ENCODE peak calls at places on chromosomes 12 and 14, in nine cellular contexts. One of them, this sample, is unnamed.
A peak's percentile ranks its signal among the peaks of the same experiment; 100 is the strongest.

GRCh38 chr12:111636209-111636928 is 37.3 kb upstream of the ATXN2 start:
- DNase-seq in fibroblast of the aortic adventitia: peak; percentile 87
- DNase-seq in HCT116: no peak
- DNase-seq in left ventricle myocardium inferior: peak; percentile 55
- DNase-seq in neural progenitor cell: peak; percentile 84
- DNase-seq in tibial artery: peak; percentile 83
- DNase-seq in fibroblast of pulmonary artery: peak; percentile 79
- DNase-seq in astrocyte: peak; percentile 76
- DNase-seq in spleen: peak; percentile 47
- DNase-seq in this sample: peak; percentile 66

GRCh38 chr12:26732010-26732908 is 100.7 kb downstream of the ITPR2 start:
- DNase-seq in tibial artery: no peak
- DNase-seq in fibroblast of pulmonary artery: no peak
- DNase-seq in HCT116: no peak
- DNase-seq in left ventricle myocardium inferior: no peak
- DNase-seq in spleen: no peak
- DNase-seq in neural progenitor cell: no peak
- DNase-seq in astrocyte: no peak
- DNase-seq in fibroblast of the aortic adventitia: no peak
- DNase-seq in this sample: no peak

GRCh38 chr14:93939304-93940229 is 12.4 kb downstream of the FAM181A start:
- DNase-seq in astrocyte: peak; percentile 20
- DNase-seq in spleen: peak; percentile 97
- DNase-seq in HCT116: peak; percentile 56
- DNase-seq in fibroblast of pulmonary artery: peak; percentile 68
- DNase-seq in fibroblast of the aortic adventitia: peak; percentile 66
- DNase-seq in left ventricle myocardium inferior: peak; percentile 77
- DNase-seq in tibial artery: peak; percentile 86
- DNase-seq in neural progenitor cell: peak; percentile 93
- DNase-seq in this sample: peak; percentile 91

GRCh38 chr14:37150414-37150813 is 22.0 kb downstream of the SLC25A21 start:
- DNase-seq in fibroblast of the aortic adventitia: peak; percentile 69
- DNase-seq in HCT116: no peak
- DNase-seq in neural progenitor cell: peak; percentile 48
- DNase-seq in fibroblast of pulmonary artery: peak; percentile 51
- DNase-seq in spleen: no peak
- DNase-seq in astrocyte: peak; percentile 16
- DNase-seq in left ventricle myocardium inferior: no peak
- DNase-seq in tibial artery: no peak
- DNase-seq in this sample: no peak

GRCh38 chr14:75566752-75567151 is 11.7 kb upstream of the FLVCR2 start:
- DNase-seq in astrocyte: no peak
- DNase-seq in fibroblast of pulmonary artery: no peak
- DNase-seq in spleen: no peak
- DNase-seq in HCT116: no peak
- DNase-seq in left ventricle myocardium inferior: no peak
- DNase-seq in fibroblast of the aortic adventitia: no peak
- DNase-seq in tibial artery: no peak
- DNase-seq in neural progenitor cell: no peak
- DNase-seq in this sample: no peak

GRCh38 chr12:57340104-57340503 is 89.1 kb upstream of the STAC3 start:
- DNase-seq in fibroblast of the aortic adventitia: peak; percentile 75
- DNase-seq in fibroblast of pulmonary artery: peak; percentile 89
- DNase-seq in tibial artery: peak; percentile 70
- DNase-seq in HCT116: no peak
- DNase-seq in spleen: no peak
- DNase-seq in left ventricle myocardium inferior: peak; percentile 47
- DNase-seq in astrocyte: peak; percentile 86
- DNase-seq in neural progenitor cell: peak; percentile 2
- DNase-seq in this sample: no peak

GRCh38 chr12:106282457-106283097 is 20.0 kb upstream of the TCP11L2 start:
- DNase-seq in spleen: peak; percentile 81
- DNase-seq in HCT116: peak; percentile 67
- DNase-seq in astrocyte: no peak
- DNase-seq in fibroblast of the aortic adventitia: peak; percentile 72
- DNase-seq in neural progenitor cell: peak; percentile 67
- DNase-seq in left ventricle myocardium inferior: peak; percentile 38
- DNase-seq in fibroblast of pulmonary artery: peak; percentile 78
- DNase-seq in tibial artery: no peak
- DNase-seq in this sample: no peak

GRCh38 chr12:93577222-93577621 is 4.7 kb downstream of the SOCS2 start:
- DNase-seq in neural progenitor cell: no peak
- DNase-seq in HCT116: no peak
- DNase-seq in left ventricle myocardium inferior: no peak
- DNase-seq in fibroblast of the aortic adventitia: no peak
- DNase-seq in tibial artery: no peak
- DNase-seq in spleen: no peak
- DNase-seq in astrocyte: no peak
- DNase-seq in fibroblast of pulmonary artery: no peak
- DNase-seq in this sample: no peak

GRCh38 chr12:79155703-79156102 is 291.1 kb downstream of the SYT1 start:
- DNase-seq in tibial artery: no peak
- DNase-seq in astrocyte: peak; percentile 38
- DNase-seq in fibroblast of pulmonary artery: peak; percentile 86
- DNase-seq in neural progenitor cell: no peak
- DNase-seq in spleen: no peak
- DNase-seq in HCT116: no peak
- DNase-seq in fibroblast of the aortic adventitia: peak; percentile 83
- DNase-seq in left ventricle myocardium inferior: no peak
- DNase-seq in this sample: no peak

GRCh38 chr14:99636487-99636886 is 8.4 kb upstream of the HHIPL1 start:
- DNase-seq in HCT116: no peak
- DNase-seq in fibroblast of the aortic adventitia: no peak
- DNase-seq in left ventricle myocardium inferior: no peak
- DNase-seq in fibroblast of pulmonary artery: no peak
- DNase-seq in neural progenitor cell: no peak
- DNase-seq in tibial artery: no peak
- DNase-seq in astrocyte: no peak
- DNase-seq in spleen: no peak
- DNase-seq in this sample: no peak

GRCh38 chr12:16587110-16587453 is 18.9 kb downstream of the LMO3 start:
- DNase-seq in astrocyte: no peak
- DNase-seq in fibroblast of the aortic adventitia: no peak
- DNase-seq in fibroblast of pulmonary artery: no peak
- DNase-seq in HCT116: no peak
- DNase-seq in spleen: no peak
- DNase-seq in neural progenitor cell: no peak
- DNase-seq in left ventricle myocardium inferior: no peak
- DNase-seq in tibial artery: no peak
- DNase-seq in this sample: no peak

GRCh38 chr12:5301539-5301938 is 130.4 kb upstream of the NTF3 start:
- DNase-seq in fibroblast of pulmonary artery: no peak
- DNase-seq in spleen: no peak
- DNase-seq in fibroblast of the aortic adventitia: no peak
- DNase-seq in HCT116: no peak
- DNase-seq in neural progenitor cell: no peak
- DNase-seq in astrocyte: no peak
- DNase-seq in tibial artery: no peak
- DNase-seq in left ventricle myocardium inferior: no peak
- DNase-seq in this sample: no peak

GRCh38 chr14:84390010-84390409 is 1139.9 kb upstream of the FLRT2 start:
- DNase-seq in HCT116: no peak
- DNase-seq in tibial artery: no peak
- DNase-seq in fibroblast of the aortic adventitia: no peak
- DNase-seq in left ventricle myocardium inferior: no peak
- DNase-seq in fibroblast of pulmonary artery: no peak
- DNase-seq in spleen: no peak
- DNase-seq in astrocyte: peak; percentile 15
- DNase-seq in neural progenitor cell: no peak
- DNase-seq in this sample: no peak
- H3K4me3 ChIP-seq in HCT116: no peak overlapping the region
- H3K4me3 ChIP-seq in tibial artery: no peak overlapping the region
- H3K4me3 ChIP-seq in fibroblast of the aortic adventitia: no peak overlapping the region
- H3K4me3 ChIP-seq in left ventricle myocardium inferior: no peak overlapping the region
- H3K4me3 ChIP-seq in fibroblast of pulmonary artery: no peak overlapping the region
- H3K4me3 ChIP-seq in spleen: no peak overlapping the region
- H3K4me3 ChIP-seq in astrocyte: no peak overlapping the region
- H3K4me3 ChIP-seq in neural progenitor cell: no peak overlapping the region
- H3K4me3 ChIP-seq in this sample: no peak overlapping the region

GRCh38 chr14:54815016-54815415 is 87.6 kb downstream of the GCH1 start:
- DNase-seq in fibroblast of pulmonary artery: peak; percentile 77
- DNase-seq in HCT116: no peak
- DNase-seq in neural progenitor cell: no peak
- DNase-seq in left ventricle myocardium inferior: no peak
- DNase-seq in tibial artery: no peak
- DNase-seq in astrocyte: peak; percentile 53
- DNase-seq in fibroblast of the aortic adventitia: peak; percentile 83
- DNase-seq in spleen: no peak
- DNase-seq in this sample: no peak

GRCh38 chr14:54815531-54815930 is 87.1 kb downstream of the GCH1 start:
- DNase-seq in spleen: no peak
- DNase-seq in HCT116: no peak
- DNase-seq in left ventricle myocardium inferior: no peak
- DNase-seq in neural progenitor cell: no peak
- DNase-seq in tibial artery: no peak
- DNase-seq in fibroblast of the aortic adventitia: no peak
- DNase-seq in fibroblast of pulmonary artery: no peak
- DNase-seq in astrocyte: no peak
- DNase-seq in this sample: no peak

GRCh38 chr14:54812661-54813060 is 90.0 kb downstream of the GCH1 start:
- DNase-seq in fibroblast of pulmonary artery: no peak
- DNase-seq in spleen: no peak
- DNase-seq in tibial artery: no peak
- DNase-seq in astrocyte: no peak
- DNase-seq in fibroblast of the aortic adventitia: no peak
- DNase-seq in neural progenitor cell: no peak
- DNase-seq in HCT116: no peak
- DNase-seq in left ventricle myocardium inferior: no peak
- DNase-seq in this sample: no peak

GRCh38 chr14:54813081-54813480 is 89.5 kb downstream of the GCH1 start:
- DNase-seq in astrocyte: no peak
- DNase-seq in spleen: no peak
- DNase-seq in left ventricle myocardium inferior: no peak
- DNase-seq in fibroblast of the aortic adventitia: no peak
- DNase-seq in fibroblast of pulmonary artery: no peak
- DNase-seq in HCT116: no peak
- DNase-seq in neural progenitor cell: no peak
- DNase-seq in tibial artery: no peak
- DNase-seq in this sample: no peak

DNA sequence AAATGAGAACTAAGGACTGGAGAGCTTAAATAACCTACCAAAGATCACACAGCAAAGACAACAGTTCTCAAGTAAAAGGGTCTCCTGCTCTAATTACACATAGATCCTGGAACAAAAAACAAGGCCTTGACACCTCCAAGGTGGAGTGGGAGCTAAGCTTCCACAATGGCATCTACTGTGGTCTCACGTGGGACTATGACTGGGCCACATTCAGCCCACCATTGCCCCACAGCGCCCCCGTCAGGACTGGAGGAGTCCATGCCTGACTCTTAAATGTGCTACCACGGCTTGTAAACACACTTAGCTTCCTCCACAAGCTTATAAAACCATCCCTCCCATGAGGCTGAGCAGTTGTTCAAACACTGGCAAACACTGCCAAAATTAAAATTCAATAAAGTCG is 88.5 kb downstream of the GCH1 start:
- DNase-seq in fibroblast of the aortic adventitia: no peak
- DNase-seq in left ventricle myocardium inferior: no peak
- DNase-seq in tibial artery: no peak
- DNase-seq in neural progenitor cell: no peak
- DNase-seq in HCT116: no peak
- DNase-seq in spleen: no peak
- DNase-seq in astrocyte: no peak
- DNase-seq in fibroblast of pulmonary artery: no peak
- DNase-seq in this sample: no peak
- TF ChIP-seq CTCF in fibroblast of the aortic adventitia: peak; percentile 2
- TF ChIP-seq CTCF in left ventricle myocardium inferior: no peak
- TF ChIP-seq CTCF in tibial artery: no peak
- TF ChIP-seq CTCF in neural progenitor cell: no peak
- TF ChIP-seq CTCF in HCT116: peak; percentile 66
- TF ChIP-seq CTCF in spleen: no peak
- TF ChIP-seq CTCF in astrocyte: peak; percentile 17
- TF ChIP-seq CTCF in fibroblast of pulmonary artery: peak; percentile 7
- TF ChIP-seq CTCF in this sample: no peak

GRCh38 chr12:32535260-32535999 is 136.1 kb downstream of the FGD4 start:
- DNase-seq in fibroblast of the aortic adventitia: peak; percentile 64
- DNase-seq in spleen: peak; percentile 85
- DNase-seq in left ventricle myocardium inferior: peak; percentile 89
- DNase-seq in HCT116: no peak
- DNase-seq in neural progenitor cell: peak; percentile 42
- DNase-seq in fibroblast of pulmonary artery: peak; percentile 69
- DNase-seq in tibial artery: peak; percentile 85
- DNase-seq in astrocyte: peak; percentile 58
- DNase-seq in this sample: peak; percentile 88

GRCh38 chr12:32534698-32535097 is 135.3 kb downstream of the FGD4 start:
- DNase-seq in astrocyte: no peak
- DNase-seq in left ventricle myocardium inferior: no peak
- DNase-seq in fibroblast of pulmonary artery: no peak
- DNase-seq in spleen: no peak
- DNase-seq in HCT116: no peak
- DNase-seq in tibial artery: no peak
- DNase-seq in neural progenitor cell: no peak
- DNase-seq in fibroblast of the aortic adventitia: peak; percentile 16
- DNase-seq in this sample: no peak

GRCh38 chr12:32532951-32533350 is 133.6 kb downstream of the FGD4 start:
- DNase-seq in left ventricle myocardium inferior: no peak
- DNase-seq in spleen: no peak
- DNase-seq in fibroblast of pulmonary artery: no peak
- DNase-seq in astrocyte: no peak
- DNase-seq in HCT116: no peak
- DNase-seq in neural progenitor cell: peak; percentile 16
- DNase-seq in fibroblast of the aortic adventitia: no peak
- DNase-seq in tibial artery: no peak
- DNase-seq in this sample: no peak

GRCh38 chr12:32533971-32534590 is 134.7 kb downstream of the FGD4 start:
- DNase-seq in neural progenitor cell: peak; percentile 24
- DNase-seq in spleen: no peak
- DNase-seq in fibroblast of pulmonary artery: peak; percentile 88
- DNase-seq in fibroblast of the aortic adventitia: peak; percentile 87
- DNase-seq in tibial artery: peak; percentile 78
- DNase-seq in HCT116: peak; percentile 1
- DNase-seq in astrocyte: peak; percentile 97
- DNase-seq in left ventricle myocardium inferior: peak; percentile 31
- DNase-seq in this sample: no peak

GRCh38 chr12:32536000-32536345 is 136.6 kb downstream of the FGD4 start:
- DNase-seq in spleen: no peak
- DNase-seq in astrocyte: no peak
- DNase-seq in tibial artery: no peak
- DNase-seq in neural progenitor cell: no peak
- DNase-seq in left ventricle myocardium inferior: no peak
- DNase-seq in fibroblast of the aortic adventitia: no peak
- DNase-seq in fibroblast of pulmonary artery: no peak
- DNase-seq in HCT116: no peak
- DNase-seq in this sample: no peak
- H3K4me3 ChIP-seq in spleen: no peak overlapping the region
- H3K4me3 ChIP-seq in astrocyte: peak overlapping the region; percentile 71
- H3K4me3 ChIP-seq in tibial artery: peak overlapping the region; percentile 52
- H3K4me3 ChIP-seq in neural progenitor cell: no peak overlapping the region
- H3K4me3 ChIP-seq in left ventricle myocardium inferior: peak overlapping the region; percentile 66
- H3K4me3 ChIP-seq in fibroblast of the aortic adventitia: peak overlapping the region; percentile 63
- H3K4me3 ChIP-seq in fibroblast of pulmonary artery: peak overlapping the region; percentile 60
- H3K4me3 ChIP-seq in HCT116: no peak overlapping the region
- H3K4me3 ChIP-seq in this sample: peak overlapping the region; percentile 54

DNA sequence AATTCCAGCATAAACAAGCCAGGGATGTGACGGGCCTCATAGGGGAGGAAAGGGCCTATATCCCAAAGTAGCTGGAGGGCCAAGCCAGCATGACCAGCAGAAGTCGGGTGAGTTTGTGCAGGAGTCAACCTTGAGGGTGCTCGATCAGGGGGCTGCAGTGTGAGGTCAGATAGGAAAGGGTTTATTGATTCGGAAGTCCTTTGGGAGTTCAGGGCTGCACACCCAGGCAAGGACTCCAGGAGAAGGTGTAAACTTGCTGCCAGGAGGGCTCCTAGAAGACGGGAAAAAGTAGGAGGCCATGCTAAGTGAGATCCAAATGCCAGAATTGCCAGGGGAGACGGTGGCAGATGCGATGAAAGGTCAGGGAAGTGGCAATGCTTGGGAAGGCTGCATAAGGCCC is 3.4 kb upstream of the OAS2 start:
- DNase-seq in astrocyte: no peak
- DNase-seq in tibial artery: no peak
- DNase-seq in neural progenitor cell: no peak
- DNase-seq in fibroblast of the aortic adventitia: no peak
- DNase-seq in HCT116: no peak
- DNase-seq in spleen: no peak
- DNase-seq in left ventricle myocardium inferior: no peak
- DNase-seq in fibroblast of pulmonary artery: no peak
- DNase-seq in this sample: no peak
- TF ChIP-seq CTCF in astrocyte: no peak
- TF ChIP-seq CTCF in tibial artery: no peak
- TF ChIP-seq CTCF in neural progenitor cell: no peak
- TF ChIP-seq CTCF in fibroblast of the aortic adventitia: no peak
- TF ChIP-seq CTCF in HCT116: no peak
- TF ChIP-seq CTCF in spleen: no peak
- TF ChIP-seq CTCF in left ventricle myocardium inferior: no peak
- TF ChIP-seq CTCF in fibroblast of pulmonary artery: no peak
- TF ChIP-seq CTCF in this sample: no peak

This sample was measured in upper lobe of right lung.